ENCODE peak calls at places on chromosomes 5 and 9, in five cellular contexts. J is neuronal stem cell, S is IMR-90, E is tibial artery, O is tibial nerve. B is an unnamed sample. For H3K36me3 and H3K27me3, the result is how much of the 10 kb centered on the place peaks cover.

GRCh38 chr9:5110867-5111681 is 74.4 kb downstream of the INSL6 start:
- DNase-seq in J (no peak), S (no peak), E (peak), O (no peak), B (peak)

GRCh38 chr9:126496781-126497667 is 116.7 kb upstream of the LMX1B start:
- DNase-seq in J (no peak), S (no peak), E (peak), O (no peak), B (no peak)

GRCh38 chr5:66991746-66992145 is 204.9 kb downstream of the CD180 start:
- DNase-seq in J (no peak), S (no peak), E (no peak), O (no peak), B (no peak)

GRCh38 chr9:40913928-40914673 is 214.4 kb downstream of the FOXD4L6 start:
- DNase-seq in J (no peak), S (no peak), E (no peak), O (no peak), B (no peak)

GRCh38 chr9:85172001-85172978 is 502.8 kb downstream of the NTRK2 start:
- DNase-seq in J (no peak), S (no peak), E (no peak), O (peak), B (no peak)

GRCh38 chr5:73280821-73281746 is 108.1 kb downstream of the TMEM174 start:
- DNase-seq in J (no peak), S (peak), E (no peak), O (no peak), B (peak)

GRCh38 chr9:111431684-111432083 is 52.5 kb downstream of the ECPAS start:
- DNase-seq in J (no peak), S (peak), E (no peak), O (no peak), B (no peak)

GRCh38 chr5:35849850-35850249 is 6.8 kb upstream of the IL7R start:
- DNase-seq in J (no peak), S (no peak), E (no peak), O (no peak), B (no peak)

GRCh38 chr9:15849871-15850270 is 297.0 kb downstream of the CCDC171 start:
- DNase-seq in J (no peak), S (no peak), E (no peak), O (no peak), B (no peak)

GRCh38 chr9:20504930-20505329 is 117.4 kb downstream of the MLLT3 start:
- DNase-seq in J (no peak), S (no peak), E (no peak), O (no peak), B (no peak)

GRCh38 chr9:84667571-84668203 is 1.8 kb upstream of the NTRK2 start:
- DNase-seq in J (peak), S (peak), E (no peak), O (no peak), B (peak)

GRCh38 chr5:136048966-136049365 is 20.2 kb downstream of the TGFBI start:
- DNase-seq in J (no peak), S (no peak), E (no peak), O (no peak), B (no peak)

GRCh38 chr5:128854931-128855330 is 110.4 kb upstream of the SLC27A6 start:
- DNase-seq in J (no peak), S (no peak), E (no peak), O (no peak), B (no peak)

GRCh38 chr9:105711867-105712266 is 17.5 kb downstream of the TMEM38B start:
- DNase-seq in J (no peak), S (no peak), E (no peak), O (no peak), B (no peak)

GRCh38 chr5:76583163-76584047 is 39.8 kb downstream of the F2RL2 start:
- DNase-seq in J (no peak), S (peak), E (no peak), O (no peak), B (no peak)

GRCh38 chr5:34660444-34660843 is 4.3 kb downstream of the RAI14 start:
- DNase-seq in J (no peak), S (peak), E (no peak), O (no peak), B (no peak)

GRCh38 chr5:142322403-142322746 is 2.4 kb downstream of the SPRY4 start:
- DNase-seq in J (no peak), S (no peak), E (no peak), O (no peak), B (no peak)
- H3K4me3 ChIP-seq in J (no peak), S (peak), E (peak), O (peak), B (peak)

GRCh38 chr5:93588586-93589347 is 5.7 kb downstream of the NR2F1 start:
- DNase-seq in J (no peak), S (peak), E (no peak), O (no peak), B (peak)

GRCh38 chr5:93590511-93590910 is 7.5 kb downstream of the NR2F1 start:
- DNase-seq in J (no peak), S (no peak), E (no peak), O (no peak), B (no peak)

GRCh38 chr5:93587919-93588585 is 5.0 kb downstream of the NR2F1 start:
- DNase-seq in J (no peak), S (no peak), E (no peak), O (no peak), B (peak)

GRCh38 chr5:93589812-93590215 is 6.8 kb downstream of the NR2F1 start:
- DNase-seq in J (no peak), S (no peak), E (no peak), O (no peak), B (peak)

DNA sequence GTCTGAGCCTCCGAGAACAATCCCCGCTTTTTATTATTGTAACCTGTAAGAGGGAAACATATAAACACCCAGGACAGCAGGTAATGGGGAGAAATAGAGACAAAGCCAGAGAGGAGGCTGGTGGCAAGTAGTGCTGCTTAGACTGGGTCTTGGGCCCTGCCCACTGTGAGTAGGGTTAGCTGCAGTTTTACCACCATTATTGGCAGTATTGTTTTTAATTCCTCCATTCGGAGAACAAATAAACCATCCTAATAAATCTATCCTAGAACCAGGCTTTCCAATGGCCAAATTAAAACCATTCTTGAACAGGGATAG is 6.3 kb downstream of the NR2F1 start:
- DNase-seq in J (no peak), S (no peak), E (no peak), O (no peak), B (no peak)
- H3K36me3 ChIP-seq in J (half or more), S (under half), E (under half), O (under half), B (under half)

GRCh38 chr9:90073551-90073950 is 468.7 kb downstream of the GADD45G start:
- DNase-seq in J (no peak), S (no peak), E (no peak), O (no peak), B (no peak)

GRCh38 chr9:90071257-90071656 is 466.4 kb downstream of the GADD45G start:
- DNase-seq in J (no peak), S (no peak), E (no peak), O (no peak), B (no peak)

GRCh38 chr9:90070469-90070868 is 465.7 kb downstream of the GADD45G start:
- DNase-seq in J (no peak), S (no peak), E (no peak), O (no peak), B (no peak)

GRCh38 chr9:90069107-90069506 is 464.3 kb downstream of the GADD45G start:
- DNase-seq in J (no peak), S (no peak), E (no peak), O (no peak), B (no peak)

DNA sequence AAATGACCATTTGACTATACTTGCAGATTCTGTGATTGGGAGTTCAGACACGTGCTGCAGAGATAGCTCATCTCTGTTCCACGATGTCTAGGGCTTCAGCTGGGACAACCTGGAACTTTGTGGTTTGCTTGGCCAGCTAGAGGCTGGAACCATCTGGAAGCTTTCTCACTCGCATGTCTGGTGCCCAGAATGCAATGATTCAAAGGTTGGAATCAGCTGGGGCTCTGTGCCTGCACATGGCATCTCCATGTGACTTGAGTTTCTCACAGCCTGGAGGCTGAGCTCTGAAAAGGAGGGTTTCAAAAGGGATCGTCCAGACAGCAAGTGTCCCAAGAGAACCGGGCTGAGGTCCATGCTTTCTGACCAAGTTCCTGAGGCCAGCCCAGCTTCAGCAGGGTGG is 465.2 kb downstream of the GADD45G start:
- DNase-seq in J (no peak), S (no peak), E (no peak), O (no peak), B (no peak)
- H3K27me3 ChIP-seq in J (under half), S (under half), E (under half), O (under half), B (under half)

DNA sequence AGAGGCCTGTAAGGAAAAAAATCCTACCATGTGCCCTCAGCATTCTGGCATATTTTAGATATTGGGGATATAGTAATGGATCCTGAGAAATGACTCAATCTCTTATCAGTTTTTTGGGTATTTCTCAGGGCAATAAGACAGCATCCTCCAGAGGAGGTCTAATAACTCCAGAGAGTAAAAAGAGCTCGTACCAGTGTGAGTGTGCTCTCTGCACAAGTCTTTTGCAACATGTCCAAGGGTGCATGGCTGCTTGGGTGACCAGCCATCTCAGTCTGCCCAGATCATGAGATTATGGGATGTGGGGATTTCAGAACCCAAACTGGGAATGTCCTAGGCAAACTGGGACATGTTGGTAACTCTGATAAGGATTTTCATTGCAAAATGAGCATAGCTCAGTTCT is 15.3 kb downstream of the ASPN start:
- DNase-seq in J (no peak), S (no peak), E (no peak), O (no peak), B (no peak)
- H3K4me3 ChIP-seq in J (no peak), S (no peak), E (no peak), O (no peak), B (no peak)

GRCh38 chr9:128636556-128637530 is 19.8 kb downstream of the DYNC2I2 start:
- DNase-seq in J (no peak), S (no peak), E (no peak), O (no peak), B (peak)

GRCh38 chr9:128638580-128638979 is 18.1 kb downstream of the DYNC2I2 start:
- DNase-seq in J (no peak), S (no peak), E (no peak), O (no peak), B (no peak)

GRCh38 chr9:128642675-128643074 is 14.0 kb downstream of the DYNC2I2 start:
- DNase-seq in J (no peak), S (no peak), E (no peak), O (no peak), B (no peak)

GRCh38 chr9:128637656-128638055 is 19.0 kb downstream of the DYNC2I2 start:
- DNase-seq in J (no peak), S (peak), E (no peak), O (no peak), B (no peak)

DNA sequence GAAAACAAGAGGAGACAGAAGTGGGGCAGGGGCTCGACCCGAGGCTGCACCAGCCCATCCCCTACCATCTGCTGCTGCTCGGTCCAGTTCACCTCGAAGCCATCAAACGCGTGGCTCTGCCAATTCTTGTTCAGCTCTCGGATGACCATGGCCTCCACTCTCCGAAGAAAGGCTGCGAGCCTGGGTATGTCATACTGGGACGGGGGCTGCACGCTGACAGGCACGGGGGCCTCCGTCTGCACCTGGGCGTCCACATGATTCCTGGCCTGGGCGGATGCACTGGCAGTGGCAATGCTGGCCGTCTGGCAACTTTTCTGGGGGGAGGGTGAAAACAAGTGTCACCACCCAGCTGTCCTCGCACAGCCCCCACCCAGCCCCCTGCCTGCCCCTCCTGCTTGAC is 16.0 kb downstream of the DYNC2I2 start:
- DNase-seq in J (no peak), S (no peak), E (no peak), O (no peak), B (no peak)
- H3K36me3 ChIP-seq in J (half or more), S (under half), E (under half), O (under half), B (under half)

DNA sequence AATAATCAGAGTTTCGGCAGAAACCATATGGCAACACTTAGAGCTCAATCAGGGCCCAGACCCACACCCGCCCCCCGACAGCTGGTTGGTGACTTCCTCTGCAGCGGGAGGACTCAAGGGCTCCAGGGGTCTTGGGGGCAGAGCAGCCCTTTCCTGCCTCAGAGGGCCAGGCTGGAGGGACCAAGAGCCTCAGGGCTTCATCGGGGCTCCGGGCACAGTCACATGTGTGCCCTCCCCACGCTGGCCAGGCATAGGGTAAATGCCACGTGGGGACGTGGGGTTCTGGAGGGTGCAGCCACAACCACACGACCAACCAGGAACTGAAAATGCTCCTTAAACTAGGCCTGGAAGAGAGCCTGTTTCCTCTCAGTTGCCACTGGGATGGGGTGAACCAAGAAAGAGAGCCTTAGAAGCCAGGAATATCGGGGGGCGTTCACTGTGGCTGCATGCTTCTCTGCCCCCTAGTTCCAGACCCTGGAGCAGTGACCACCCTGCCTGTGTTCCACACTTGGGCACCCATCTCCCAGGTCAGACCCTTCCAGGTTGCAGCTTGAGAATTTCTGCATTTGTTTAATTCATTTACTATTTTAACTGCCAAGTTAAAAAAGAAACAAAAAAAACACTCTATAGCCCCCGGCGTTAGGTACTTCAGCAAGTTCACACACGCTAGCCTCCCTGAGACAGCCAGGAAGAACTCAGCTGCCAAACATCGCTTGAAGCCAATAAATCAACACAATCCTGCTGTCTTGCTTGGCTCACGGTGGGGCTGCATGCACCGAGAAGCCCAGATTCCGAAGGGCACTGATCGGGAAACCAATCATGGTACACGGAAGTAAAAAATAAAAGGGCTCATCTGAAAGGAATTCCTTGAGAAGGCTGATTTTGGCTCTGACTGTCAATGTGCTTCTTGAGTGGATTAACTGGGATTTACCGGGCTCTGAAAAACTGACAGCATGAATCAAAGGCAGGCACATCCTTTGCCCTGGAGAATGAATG is 56.1 kb upstream of the PHYKPL start:
- DNase-seq in J (peak), S (no peak), E (no peak), O (no peak), B (no peak)
- H3K27me3 ChIP-seq in J (under half), S (under half), E (under half), O (under half), B (under half)

GRCh38 chr5:37248387-37248969 is 698 bp downstream of the CPLANE1 start:
- DNase-seq in J (no peak), S (peak), E (no peak), O (no peak), B (no peak)

GRCh38 chr5:37249820-37250175 is 622 bp upstream of the CPLANE1 start:
- DNase-seq in J (no peak), S (no peak), E (no peak), O (no peak), B (no peak)

GRCh38 chr5:37247496-37247895 is 1.7 kb downstream of the CPLANE1 start:
- DNase-seq in J (no peak), S (no peak), E (no peak), O (no peak), B (no peak)

GRCh38 chr5:37248970-37249819 is at the start of gene CPLANE1:
- DNase-seq in J (peak), S (peak), E (peak), O (peak), B (peak)

DNA sequence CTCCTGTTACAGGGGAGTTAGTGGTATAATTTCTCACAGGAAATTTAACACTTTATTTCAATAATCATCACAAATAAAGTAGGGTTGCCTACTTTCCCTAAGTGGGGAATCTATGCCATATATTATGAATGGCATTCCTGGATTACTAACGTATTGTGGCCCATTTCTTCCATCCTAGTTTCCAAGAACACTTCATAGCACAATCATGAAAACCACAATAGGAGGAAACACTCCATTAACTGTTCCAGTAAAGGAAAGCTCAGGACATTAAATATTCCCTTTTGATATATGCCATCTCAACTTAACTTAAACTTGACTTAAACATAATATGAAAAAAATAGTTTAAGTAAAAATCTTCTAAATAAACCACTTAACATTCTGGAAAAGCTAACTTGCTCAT is 2.1 kb downstream of the CPLANE1 start:
- DNase-seq in J (no peak), S (no peak), E (no peak), O (no peak), B (no peak)
- H3K4me3 ChIP-seq in J (no peak), S (no peak), E (no peak), O (no peak), B (no peak)

GRCh38 chr9:128122809-128123175 is 4.7 kb downstream of the PTGES2 start:
- DNase-seq in J (no peak), S (no peak), E (no peak), O (no peak), B (no peak)

GRCh38 chr9:128121924-128122808 is 5.4 kb downstream of the PTGES2 start:
- DNase-seq in J (no peak), S (no peak), E (peak), O (no peak), B (peak)

GRCh38 chr9:128124451-128124850 is 3.1 kb downstream of the PTGES2 start:
- DNase-seq in J (no peak), S (no peak), E (no peak), O (no peak), B (peak)

GRCh38 chr9:128124873-128125574 is 2.5 kb downstream of the PTGES2 start:
- DNase-seq in J (peak), S (peak), E (no peak), O (peak), B (peak)

GRCh38 chr9:128123451-128124080 is 4.0 kb downstream of the PTGES2 start:
- DNase-seq in J (no peak), S (no peak), E (no peak), O (no peak), B (peak)
- H3K36me3 ChIP-seq in J (under half), S (under half), E (under half), O (under half), B (under half)

DNA sequence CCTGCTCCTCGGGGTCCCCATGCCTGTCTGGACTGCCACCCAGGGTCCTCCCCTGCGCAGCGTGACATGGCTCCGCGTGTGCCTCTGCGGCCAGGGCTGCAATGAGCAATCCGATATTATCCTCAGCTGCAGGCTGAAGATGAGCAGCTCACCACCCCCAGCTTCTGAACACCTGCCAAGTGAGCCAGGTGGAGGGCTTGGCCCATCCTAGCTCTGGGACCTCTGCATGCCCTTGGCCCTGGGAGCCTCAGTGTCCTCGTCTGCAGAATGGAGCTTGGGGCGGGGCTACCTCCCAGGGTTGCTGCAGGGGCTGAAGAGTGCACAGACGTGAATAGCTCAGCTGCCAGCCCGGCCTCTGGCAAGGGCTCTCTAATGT is 4.1 kb upstream of the MYMK start:
- DNase-seq in J (no peak), S (no peak), E (no peak), O (no peak), B (no peak)
- H3K27me3 ChIP-seq in J (under half), S (half or more), E (under half), O (under half), B (under half)

GRCh38 chr9:93827545-93828330 is 127.4 kb downstream of the BARX1 start:
- DNase-seq in J (peak), S (peak), E (no peak), O (no peak), B (peak)
- H3K4me3 ChIP-seq in J (peak), S (peak), E (peak), O (peak), B (peak)

B was measured in H7.